ENCODE peak calls at places on chromosomes 16 and 17, in seven cellular contexts. One of them, this sample, is unnamed.

GRCh38 chr17:74848656-74849399 is 10.9 kb downstream of the GRIN2C start:
- DNase-seq in brain microvascular endothelial cell: no peak
- DNase-seq in KG1: no peak
- DNase-seq in body of pancreas: no peak
- DNase-seq in naive thymus-derived CD8-positive, alpha-beta T cell: no peak
- DNase-seq in effector memory CD4-positive, alpha-beta T cell: no peak
- DNase-seq in hippocampal formation: no peak
- DNase-seq in this sample: no peak

GRCh38 chr16:832652-833336 is 32.3 kb upstream of the GNG13 start:
- DNase-seq in brain microvascular endothelial cell: no peak
- DNase-seq in KG1: no peak
- DNase-seq in body of pancreas: no peak
- DNase-seq in naive thymus-derived CD8-positive, alpha-beta T cell: no peak
- DNase-seq in effector memory CD4-positive, alpha-beta T cell: no peak
- DNase-seq in hippocampal formation: no peak
- DNase-seq in this sample: no peak

GRCh38 chr16:85010446-85010930 is 847 bp downstream of the ZDHHC7 start:
- DNase-seq in brain microvascular endothelial cell: no peak
- DNase-seq in KG1: no peak
- DNase-seq in body of pancreas: no peak
- DNase-seq in naive thymus-derived CD8-positive, alpha-beta T cell: no peak
- DNase-seq in effector memory CD4-positive, alpha-beta T cell: no peak
- DNase-seq in hippocampal formation: no peak
- DNase-seq in this sample: no peak

GRCh38 chr17:75326587-75326955 is 37.3 kb upstream of the SLC25A19 start:
- DNase-seq in brain microvascular endothelial cell: no peak
- DNase-seq in KG1: no peak
- DNase-seq in body of pancreas: no peak
- DNase-seq in naive thymus-derived CD8-positive, alpha-beta T cell: no peak
- DNase-seq in effector memory CD4-positive, alpha-beta T cell: no peak
- DNase-seq in hippocampal formation: no peak
- DNase-seq in this sample: no peak

GRCh38 chr16:54937673-54938350 is 7.1 kb downstream of the IRX5 start:
- DNase-seq in brain microvascular endothelial cell: no peak
- DNase-seq in KG1: no peak
- DNase-seq in body of pancreas: no peak
- DNase-seq in naive thymus-derived CD8-positive, alpha-beta T cell: no peak
- DNase-seq in effector memory CD4-positive, alpha-beta T cell: no peak
- DNase-seq in hippocampal formation: no peak
- DNase-seq in this sample: no peak

GRCh38 chr17:72383053-72383847 is 262.4 kb downstream of the SOX9 start:
- DNase-seq in brain microvascular endothelial cell: no peak
- DNase-seq in KG1: no peak
- DNase-seq in body of pancreas: no peak
- DNase-seq in naive thymus-derived CD8-positive, alpha-beta T cell: no peak
- DNase-seq in effector memory CD4-positive, alpha-beta T cell: no peak
- DNase-seq in hippocampal formation: no peak
- DNase-seq in this sample: no peak

GRCh38 chr17:62188713-62189112 is 123.6 kb upstream of the MED13 start:
- DNase-seq in brain microvascular endothelial cell: no peak
- DNase-seq in KG1: no peak
- DNase-seq in body of pancreas: no peak
- DNase-seq in naive thymus-derived CD8-positive, alpha-beta T cell: no peak
- DNase-seq in effector memory CD4-positive, alpha-beta T cell: no peak
- DNase-seq in hippocampal formation: no peak
- DNase-seq in this sample: no peak

GRCh38 chr16:13335894-13336293 is 434.5 kb downstream of the SHISA9 start:
- DNase-seq in brain microvascular endothelial cell: no peak
- DNase-seq in KG1: no peak
- DNase-seq in body of pancreas: no peak
- DNase-seq in naive thymus-derived CD8-positive, alpha-beta T cell: no peak
- DNase-seq in effector memory CD4-positive, alpha-beta T cell: no peak
- DNase-seq in hippocampal formation: no peak
- DNase-seq in this sample: no peak

GRCh38 chr17:4899341-4900230 is at the start of gene C17orf107:
- DNase-seq in brain microvascular endothelial cell: peak
- DNase-seq in KG1: no peak
- DNase-seq in body of pancreas: peak
- DNase-seq in naive thymus-derived CD8-positive, alpha-beta T cell: peak
- DNase-seq in effector memory CD4-positive, alpha-beta T cell: peak
- DNase-seq in hippocampal formation: no peak
- DNase-seq in this sample: peak

GRCh38 chr16:26709754-26710153 is 357.0 kb upstream of the C16orf82 start:
- DNase-seq in brain microvascular endothelial cell: no peak
- DNase-seq in KG1: no peak
- DNase-seq in body of pancreas: no peak
- DNase-seq in naive thymus-derived CD8-positive, alpha-beta T cell: no peak
- DNase-seq in effector memory CD4-positive, alpha-beta T cell: no peak
- DNase-seq in hippocampal formation: no peak
- DNase-seq in this sample: no peak

GRCh38 chr16:11386791-11387546 is 41.7 kb downstream of the RMI2 start:
- DNase-seq in brain microvascular endothelial cell: peak
- DNase-seq in KG1: no peak
- DNase-seq in body of pancreas: peak
- DNase-seq in naive thymus-derived CD8-positive, alpha-beta T cell: no peak
- DNase-seq in effector memory CD4-positive, alpha-beta T cell: no peak
- DNase-seq in hippocampal formation: no peak
- DNase-seq in this sample: no peak

GRCh38 chr16:65672960-65673359 is 551.1 kb upstream of the CDH11 start:
- DNase-seq in brain microvascular endothelial cell: peak
- DNase-seq in KG1: no peak
- DNase-seq in body of pancreas: no peak
- DNase-seq in naive thymus-derived CD8-positive, alpha-beta T cell: no peak
- DNase-seq in effector memory CD4-positive, alpha-beta T cell: no peak
- DNase-seq in hippocampal formation: no peak
- DNase-seq in this sample: no peak

GRCh38 chr16:8892101-8892575 is 10.0 kb downstream of the LITAFD start:
- DNase-seq in brain microvascular endothelial cell: no peak
- DNase-seq in KG1: no peak
- DNase-seq in body of pancreas: peak
- DNase-seq in naive thymus-derived CD8-positive, alpha-beta T cell: no peak
- DNase-seq in effector memory CD4-positive, alpha-beta T cell: no peak
- DNase-seq in hippocampal formation: no peak
- DNase-seq in this sample: no peak

GRCh38 chr16:54026456-54026855 is 260.1 kb downstream of the IRX3 start:
- DNase-seq in brain microvascular endothelial cell: no peak
- DNase-seq in KG1: no peak
- DNase-seq in body of pancreas: no peak
- DNase-seq in naive thymus-derived CD8-positive, alpha-beta T cell: no peak
- DNase-seq in effector memory CD4-positive, alpha-beta T cell: no peak
- DNase-seq in hippocampal formation: peak
- DNase-seq in this sample: no peak

GRCh38 chr17:10265100-10265810 is 66.8 kb upstream of the GAS7 start:
- DNase-seq in brain microvascular endothelial cell: no peak
- DNase-seq in KG1: no peak
- DNase-seq in body of pancreas: no peak
- DNase-seq in naive thymus-derived CD8-positive, alpha-beta T cell: no peak
- DNase-seq in effector memory CD4-positive, alpha-beta T cell: no peak
- DNase-seq in hippocampal formation: no peak
- DNase-seq in this sample: no peak

GRCh38 chr16:81437860-81438259 is 6.7 kb upstream of the CMIP start:
- DNase-seq in brain microvascular endothelial cell: no peak
- DNase-seq in KG1: no peak
- DNase-seq in body of pancreas: no peak
- DNase-seq in naive thymus-derived CD8-positive, alpha-beta T cell: no peak
- DNase-seq in effector memory CD4-positive, alpha-beta T cell: no peak
- DNase-seq in hippocampal formation: no peak
- DNase-seq in this sample: no peak

GRCh38 chr16:84121007-84121406 is 4.3 kb upstream of the MBTPS1 start:
- DNase-seq in brain microvascular endothelial cell: no peak
- DNase-seq in KG1: no peak
- DNase-seq in body of pancreas: no peak
- DNase-seq in naive thymus-derived CD8-positive, alpha-beta T cell: no peak
- DNase-seq in effector memory CD4-positive, alpha-beta T cell: no peak
- DNase-seq in hippocampal formation: no peak
- DNase-seq in this sample: no peak

GRCh38 chr16:12027091-12027490 is 50.6 kb downstream of the SNX29 start:
- DNase-seq in brain microvascular endothelial cell: no peak
- DNase-seq in KG1: no peak
- DNase-seq in body of pancreas: peak
- DNase-seq in naive thymus-derived CD8-positive, alpha-beta T cell: no peak
- DNase-seq in effector memory CD4-positive, alpha-beta T cell: no peak
- DNase-seq in hippocampal formation: no peak
- DNase-seq in this sample: no peak

GRCh38 chr16:17691621-17692231 is 221.0 kb upstream of the XYLT1 start:
- DNase-seq in brain microvascular endothelial cell: no peak
- DNase-seq in KG1: no peak
- DNase-seq in body of pancreas: no peak
- DNase-seq in naive thymus-derived CD8-positive, alpha-beta T cell: no peak
- DNase-seq in effector memory CD4-positive, alpha-beta T cell: no peak
- DNase-seq in hippocampal formation: no peak
- DNase-seq in this sample: no peak

GRCh38 chr16:9047689-9048301 is 43.6 kb upstream of the HAPSTR1 start:
- DNase-seq in brain microvascular endothelial cell: peak
- DNase-seq in KG1: peak
- DNase-seq in body of pancreas: peak
- DNase-seq in naive thymus-derived CD8-positive, alpha-beta T cell: no peak
- DNase-seq in effector memory CD4-positive, alpha-beta T cell: no peak
- DNase-seq in hippocampal formation: peak
- DNase-seq in this sample: no peak

GRCh38 chr17:46035112-46035818 is 36.2 kb downstream of the STH start:
- DNase-seq in brain microvascular endothelial cell: no peak
- DNase-seq in KG1: no peak
- DNase-seq in body of pancreas: peak
- DNase-seq in naive thymus-derived CD8-positive, alpha-beta T cell: no peak
- DNase-seq in effector memory CD4-positive, alpha-beta T cell: peak
- DNase-seq in hippocampal formation: no peak
- DNase-seq in this sample: peak

GRCh38 chr16:61323456-61323855 is 712.8 kb downstream of the CDH8 start:
- DNase-seq in brain microvascular endothelial cell: peak
- DNase-seq in KG1: no peak
- DNase-seq in body of pancreas: no peak
- DNase-seq in naive thymus-derived CD8-positive, alpha-beta T cell: no peak
- DNase-seq in effector memory CD4-positive, alpha-beta T cell: no peak
- DNase-seq in hippocampal formation: no peak
- DNase-seq in this sample: no peak